ENCODE peak calls at places on chromosomes 3 and 15, in seven cellular contexts. C is mesenchymal stem cell, Q is IMR-90, F is heart left ventricle, O is astrocyte, K is heart right ventricle, N is endodermal cell. H is an unnamed sample. For H3K4me1 and H3K9me3, the result is how much of the 10 kb centered on the place peaks cover.

GRCh38 chr3:185283374-185283935 is 29.6 kb upstream of the EHHADH start:
- DNase-seq in O (peak), N (no peak), F (no peak), K (no peak), Q (peak), C (peak), H (peak)

GRCh38 chr3:153219147-153219546 is 57.1 kb downstream of the RAP2B start:
- DNase-seq in F (no peak), N (no peak), K (no peak), C (peak), O (peak), Q (peak), H (peak)

GRCh38 chr3:77051927-77052542 is 12.1 kb downstream of the ROBO2 start:
- DNase-seq in O (no peak), Q (no peak), K (no peak), F (no peak), C (no peak), N (no peak), H (peak)

GRCh38 chr15:81170504-81170903 is 26.2 kb upstream of the IL16 start:
- DNase-seq in K (no peak), C (no peak), O (no peak), Q (no peak), F (no peak), N (no peak), H (peak)

GRCh38 chr15:101156509-101157159 is 95.2 kb downstream of the CHSY1 start:
- DNase-seq in O (peak), N (no peak), F (no peak), C (peak), K (no peak), Q (peak), H (peak)

GRCh38 chr3:160797306-160797705 is 41.3 kb downstream of the PPM1L start:
- DNase-seq in N (no peak), Q (no peak), K (no peak), C (no peak), F (no peak), O (no peak), H (no peak)

GRCh38 chr15:52870015-52870414 is 79.9 kb upstream of the ONECUT1 start:
- DNase-seq in C (no peak), N (peak), K (no peak), Q (no peak), F (no peak), O (no peak), H (no peak)

GRCh38 chr3:136193273-136194043 is 2.7 kb downstream of the MSL2 start:
- DNase-seq in O (no peak), Q (no peak), N (no peak), C (peak), F (no peak), K (no peak), H (peak)

GRCh38 chr15:82044373-82045178 is 1.2 kb downstream of the MEX3B start:
- DNase-seq in N (peak), O (peak), K (peak), Q (peak), C (peak), F (peak), H (peak)

GRCh38 chr3:137761099-137761562 is 3.0 kb upstream of the SOX14 start:
- DNase-seq in F (no peak), Q (no peak), K (no peak), O (no peak), N (peak), C (no peak), H (no peak)

GRCh38 chr3:144501419-144501818 is 529.8 kb downstream of the DIPK2A start:
- DNase-seq in O (no peak), K (no peak), F (no peak), N (no peak), Q (no peak), C (no peak), H (no peak)

GRCh38 chr3:144499346-144499745 is 527.7 kb downstream of the DIPK2A start:
- DNase-seq in O (no peak), F (no peak), K (no peak), C (no peak), N (no peak), Q (no peak), H (no peak)

GRCh38 chr3:144497452-144497851 is 525.8 kb downstream of the DIPK2A start:
- DNase-seq in N (no peak), Q (no peak), O (no peak), K (no peak), C (no peak), F (no peak), H (no peak)

GRCh38 chr3:144502398-144502797 is 530.8 kb downstream of the DIPK2A start:
- DNase-seq in Q (no peak), F (no peak), K (no peak), N (no peak), C (no peak), O (no peak), H (no peak)
- H3K4me1 ChIP-seq in Q (under half), F (under half), K (under half), N (under half), C (under half), O (under half), H (under half)

DNA sequence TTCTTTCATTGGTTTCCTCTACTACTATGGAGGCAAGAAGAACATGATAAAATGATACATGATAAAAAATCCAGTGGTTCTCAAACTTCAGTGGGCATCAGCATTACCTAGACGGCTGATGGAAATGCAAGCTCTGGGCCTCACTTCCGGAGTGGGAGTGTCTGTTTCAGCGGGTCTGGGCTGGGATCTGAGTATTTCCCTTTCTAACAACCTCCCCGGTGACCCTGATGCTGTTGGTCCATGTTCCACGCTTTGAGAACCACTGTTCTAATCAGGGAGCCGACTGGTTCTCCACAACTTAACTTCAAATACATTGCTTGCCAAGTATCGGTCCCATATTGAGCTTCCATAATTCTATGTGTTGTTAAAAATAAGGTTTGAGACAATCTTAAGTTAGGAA is 712.3 kb upstream of the LMCD1 start:
- DNase-seq in F (no peak), Q (no peak), N (peak), K (no peak), C (no peak), O (no peak), H (no peak)
- H3K9me3 ChIP-seq in F (under half), Q (under half), N (under half), K (under half), C (under half), O (under half), H (under half)

DNA sequence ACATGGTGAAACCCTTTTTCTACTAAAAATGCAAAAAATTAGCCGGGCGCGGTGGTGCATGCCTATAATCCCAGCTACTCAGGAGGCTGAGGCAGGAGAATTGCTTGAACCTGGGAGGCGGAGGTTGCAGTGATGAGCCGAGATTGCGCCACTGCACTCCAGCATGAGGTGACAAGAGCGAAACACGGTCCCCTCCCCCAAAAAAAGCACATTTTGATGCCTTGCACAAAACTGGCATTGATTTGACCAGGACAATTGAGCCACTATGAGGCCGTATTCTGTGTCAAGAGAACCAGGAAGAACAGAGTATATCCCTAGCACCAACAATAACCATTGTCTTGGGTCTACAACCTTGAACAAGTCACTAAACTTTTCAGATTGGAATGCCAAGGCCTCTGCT is 50.6 kb downstream of the SH3BP5 start:
- DNase-seq in O (no peak), Q (no peak), F (no peak), K (no peak), C (no peak), N (no peak), H (no peak)
- H3K4me1 ChIP-seq in O (under half), Q (under half), F (under half), K (under half), C (under half), N (under half), H (under half)

GRCh38 chr3:46764206-46764605 is 46.5 kb upstream of the PRSS50 start:
- DNase-seq in F (no peak), Q (no peak), O (no peak), K (no peak), N (no peak), C (no peak), H (no peak)

GRCh38 chr3:46763178-46763577 is 45.5 kb upstream of the PRSS50 start:
- DNase-seq in O (no peak), K (no peak), Q (no peak), F (no peak), C (no peak), N (no peak), H (no peak)

GRCh38 chr3:46768061-46768460 is 50.4 kb upstream of the PRSS50 start:
- DNase-seq in Q (no peak), F (no peak), O (no peak), N (no peak), C (no peak), K (no peak), H (no peak)
- H3K9me3 ChIP-seq in Q (under half), F (half or more), O (under half), N (under half), C (half or more), K (under half), H (half or more)

GRCh38 chr3:15800327-15800726 is 2.5 kb upstream of the ANKRD28 start:
- DNase-seq in F (no peak), C (peak), K (no peak), Q (no peak), N (no peak), O (no peak), H (peak)
- H3K4me1 ChIP-seq in F (under half), C (under half), K (under half), Q (under half), N (under half), O (under half), H (under half)